ENCODE peak calls at places on chromosome 9, in seven cellular contexts. Q is effector memory CD4-positive, alpha-beta T cell; S is breast epithelium; V is psoas muscle; O is colonic mucosa; K is A549; E is RWPE1. R is an unnamed sample.

GRCh38 chr9:126397056-126397455 is 70.4 kb downstream of the MVB12B start:
- DNase-seq in V (no peak), E (no peak), S (no peak), Q (peak), O (no peak), K (no peak), R (no peak)

GRCh38 chr9:112535364-112535763 is 48.7 kb downstream of the KIAA1958 start:
- DNase-seq in Q (no peak), E (no peak), S (no peak), K (no peak), O (no peak), V (no peak), R (no peak)

GRCh38 chr9:630817-631216 is 210.7 kb upstream of the DMRT1 start:
- DNase-seq in K (no peak), V (no peak), E (no peak), O (no peak), S (no peak), Q (no peak), R (no peak)

GRCh38 chr9:101388507-101388993 is 3.7 kb upstream of the BAAT start:
- DNase-seq in V (no peak), O (no peak), S (no peak), Q (no peak), E (no peak), K (peak), R (no peak)

GRCh38 chr9:74772126-74772525 is 115.6 kb downstream of the TRPM6 start:
- DNase-seq in E (no peak), K (no peak), V (no peak), O (no peak), Q (no peak), S (no peak), R (no peak)

GRCh38 chr9:115640887-115641286 is 512.7 kb upstream of the PAPPA start:
- DNase-seq in S (no peak), V (no peak), Q (no peak), K (no peak), O (no peak), E (peak), R (no peak)

GRCh38 chr9:112203536-112203935 is 28.4 kb upstream of the SUSD1 start:
- DNase-seq in E (no peak), V (no peak), O (no peak), Q (no peak), K (no peak), S (no peak), R (no peak)

GRCh38 chr9:71001780-71002386 is 119.5 kb downstream of the TRPM3 start:
- DNase-seq in S (no peak), Q (no peak), K (peak), V (no peak), E (peak), O (peak), R (no peak)

GRCh38 chr9:96068511-96068910 is 193.0 kb downstream of the ERCC6L2 start:
- DNase-seq in O (no peak), Q (no peak), V (no peak), K (no peak), S (no peak), E (no peak), R (no peak)

GRCh38 chr9:34332370-34332964 is 3.1 kb downstream of the NUDT2 start:
- DNase-seq in O (no peak), K (peak), Q (no peak), V (no peak), E (peak), S (no peak), R (no peak)

GRCh38 chr9:87016681-87017080 is 69.4 kb upstream of the GAS1 start:
- DNase-seq in O (no peak), K (no peak), S (no peak), E (no peak), Q (no peak), V (no peak), R (no peak)

GRCh38 chr9:89528540-89528939 is 30.6 kb upstream of the SEMA4D start:
- DNase-seq in E (no peak), S (no peak), K (peak), Q (no peak), O (no peak), V (no peak), R (no peak)

GRCh38 chr9:121333950-121334773 is 35.9 kb downstream of the STOM start:
- DNase-seq in Q (no peak), S (no peak), V (peak), E (no peak), K (no peak), O (no peak), R (no peak)

GRCh38 chr9:121331549-121331948 is 38.5 kb downstream of the STOM start:
- DNase-seq in S (no peak), K (no peak), V (no peak), E (no peak), O (no peak), Q (no peak), R (no peak)

GRCh38 chr9:121328476-121328875 is 41.6 kb downstream of the STOM start:
- DNase-seq in E (no peak), S (no peak), K (no peak), O (no peak), V (no peak), Q (no peak), R (no peak)

GRCh38 chr9:121328876-121329681 is 41.0 kb downstream of the STOM start:
- DNase-seq in V (no peak), S (no peak), K (no peak), O (no peak), E (no peak), Q (no peak), R (no peak)

DNA sequence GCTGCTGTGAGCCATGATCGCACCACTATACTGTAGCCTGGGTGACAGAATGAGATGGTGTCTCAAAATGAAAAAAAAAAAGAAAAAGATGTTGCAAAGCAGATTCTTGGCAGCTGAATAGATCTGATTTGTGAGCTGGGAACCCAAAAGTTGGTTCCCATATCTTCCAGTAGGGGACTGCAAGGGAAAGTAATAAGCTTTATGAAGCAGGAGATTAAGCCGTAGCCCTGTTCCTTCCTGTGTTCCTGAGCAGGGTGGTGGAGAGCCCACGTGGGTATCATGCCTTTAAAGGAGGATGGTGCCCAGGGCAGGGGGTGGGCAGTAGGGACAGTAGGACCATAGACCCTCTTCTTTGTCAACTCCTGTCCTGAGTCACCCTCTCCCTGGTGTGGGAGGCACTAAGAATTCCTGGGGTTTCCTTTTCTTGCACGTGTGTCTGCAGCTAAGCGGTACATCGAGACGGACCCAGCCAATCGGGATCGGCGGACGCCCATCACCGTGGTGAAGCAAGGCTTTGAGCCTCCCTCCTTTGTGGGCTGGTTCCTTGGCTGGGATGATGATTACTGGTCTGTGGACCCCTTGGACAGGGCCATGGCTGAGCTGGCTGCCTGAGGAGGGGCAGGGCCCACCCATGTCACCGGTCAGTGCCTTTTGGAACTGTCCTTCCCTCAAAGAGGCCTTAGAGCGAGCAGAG is 37.9 kb downstream of the STOM start:
- DNase-seq in V (no peak), S (no peak), Q (no peak), E (no peak), K (peak), O (no peak), R (no peak)
- H3K27ac ChIP-seq in V (peak), S (peak), Q (no peak), E (peak), K (peak), O (peak), R (no peak)

GRCh38 chr9:134404376-134405358 is 78.4 kb downstream of the RXRA start:
- DNase-seq in E (no peak), K (no peak), S (no peak), Q (no peak), V (no peak), O (no peak), R (no peak)

GRCh38 chr9:134408389-134408788 is 82.1 kb downstream of the RXRA start:
- DNase-seq in Q (no peak), K (peak), S (no peak), E (no peak), O (no peak), V (peak), R (no peak)

GRCh38 chr9:134407123-134407779 is 81.0 kb downstream of the RXRA start:
- DNase-seq in O (peak), Q (peak), V (peak), S (peak), K (peak), E (peak), R (peak)

GRCh38 chr9:134405527-134405926 is 79.3 kb downstream of the RXRA start:
- DNase-seq in S (no peak), E (no peak), O (no peak), K (no peak), V (no peak), Q (no peak), R (no peak)

DNA sequence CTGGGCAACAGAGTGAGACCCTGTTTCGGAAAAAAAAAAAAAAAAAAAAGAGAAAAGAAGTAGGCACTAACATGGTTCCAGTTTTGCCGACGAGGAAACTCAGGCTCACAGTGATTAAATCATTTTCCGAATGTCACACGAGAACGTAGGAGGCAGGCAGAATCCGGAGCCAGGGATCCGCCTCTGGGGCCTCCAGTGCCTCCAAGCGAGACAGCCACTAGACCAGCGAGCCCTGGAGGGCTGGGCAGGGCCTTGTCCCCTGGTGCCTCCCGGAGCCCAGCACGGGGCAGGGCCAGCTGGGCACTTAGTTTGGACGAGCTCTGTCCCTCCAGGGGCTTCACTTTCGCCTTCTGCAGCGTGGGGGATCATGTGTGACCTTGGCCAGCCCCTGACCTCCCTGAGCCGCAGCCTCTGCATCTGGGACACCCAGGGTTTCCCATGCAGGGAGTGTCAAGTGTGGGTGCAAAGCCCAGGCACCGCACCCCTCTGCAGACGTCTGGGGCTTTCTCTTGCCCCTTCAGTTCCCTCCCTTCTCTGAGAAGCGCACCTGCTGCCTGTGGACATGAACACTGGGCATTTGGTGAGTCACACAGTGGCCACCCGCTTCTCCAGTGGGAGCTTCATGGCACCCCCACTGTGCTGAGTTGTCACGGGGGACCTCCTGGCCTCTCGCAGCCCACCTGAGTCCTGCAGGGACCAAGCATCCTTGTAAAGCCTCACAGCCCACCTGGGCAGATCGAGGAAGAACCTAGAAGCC is 80.3 kb downstream of the RXRA start:
- DNase-seq in O (no peak), V (no peak), Q (no peak), S (no peak), K (peak), E (no peak), R (no peak)
- H3K27ac ChIP-seq in O (peak), V (peak), Q (no peak), S (no peak), K (peak), E (peak), R (peak)

DNA sequence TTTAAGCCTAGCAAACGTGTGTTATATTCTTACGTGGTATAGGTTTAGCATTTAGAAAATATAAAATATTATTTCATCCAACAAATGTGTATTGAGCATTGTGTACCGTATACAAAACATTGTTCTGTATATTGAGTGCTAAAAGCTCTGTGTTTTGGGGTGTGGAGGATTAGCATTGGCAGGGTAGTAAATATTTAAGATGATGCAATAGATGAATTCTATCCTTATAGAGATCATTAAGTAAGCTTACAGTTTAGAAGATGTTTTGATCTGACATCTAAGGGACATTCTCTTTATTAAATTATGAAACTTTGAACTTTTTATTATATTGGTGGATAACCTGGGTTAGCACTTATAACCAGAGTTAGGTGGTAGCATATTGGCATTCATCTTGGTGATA is 48.5 kb upstream of the GLIPR2 start:
- DNase-seq in S (no peak), O (no peak), Q (no peak), V (no peak), E (no peak), K (no peak), R (no peak)
- H3K27ac ChIP-seq in S (no peak), O (no peak), Q (no peak), V (no peak), E (no peak), K (no peak), R (no peak)

GRCh38 chr9:124373386-124373785 is 41.9 kb downstream of the PSMB7 start:
- DNase-seq in V (no peak), K (no peak), S (no peak), O (no peak), E (no peak), Q (no peak), R (no peak)
- H3K27ac ChIP-seq in V (no peak), K (no peak), S (no peak), O (no peak), E (no peak), Q (no peak), R (no peak)

DNA sequence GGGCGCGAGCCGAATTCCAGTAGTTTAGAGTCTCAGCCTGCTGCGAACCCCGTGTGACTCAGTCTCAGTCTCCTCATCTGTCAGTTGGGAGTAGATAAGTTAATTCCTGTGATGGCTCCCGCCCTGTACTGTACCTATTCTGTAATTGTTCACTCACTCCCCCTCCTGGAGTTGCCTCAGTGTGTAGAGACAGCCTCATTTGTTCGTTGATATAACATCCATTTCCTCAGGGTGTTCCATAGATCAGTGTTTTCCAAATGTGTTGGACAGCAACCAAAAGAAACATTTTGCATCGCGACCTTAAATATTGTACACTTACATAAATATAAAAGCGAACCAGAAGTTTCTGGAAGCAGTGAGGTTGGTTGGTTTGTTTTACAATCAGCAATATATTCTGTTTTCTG is 680 bp downstream of the NFX1 start:
- DNase-seq in K (no peak), S (no peak), O (no peak), E (peak), Q (no peak), V (no peak), R (no peak)
- H3K27ac ChIP-seq in K (peak), S (peak), O (peak), E (peak), Q (peak), V (peak), R (peak)

DNA sequence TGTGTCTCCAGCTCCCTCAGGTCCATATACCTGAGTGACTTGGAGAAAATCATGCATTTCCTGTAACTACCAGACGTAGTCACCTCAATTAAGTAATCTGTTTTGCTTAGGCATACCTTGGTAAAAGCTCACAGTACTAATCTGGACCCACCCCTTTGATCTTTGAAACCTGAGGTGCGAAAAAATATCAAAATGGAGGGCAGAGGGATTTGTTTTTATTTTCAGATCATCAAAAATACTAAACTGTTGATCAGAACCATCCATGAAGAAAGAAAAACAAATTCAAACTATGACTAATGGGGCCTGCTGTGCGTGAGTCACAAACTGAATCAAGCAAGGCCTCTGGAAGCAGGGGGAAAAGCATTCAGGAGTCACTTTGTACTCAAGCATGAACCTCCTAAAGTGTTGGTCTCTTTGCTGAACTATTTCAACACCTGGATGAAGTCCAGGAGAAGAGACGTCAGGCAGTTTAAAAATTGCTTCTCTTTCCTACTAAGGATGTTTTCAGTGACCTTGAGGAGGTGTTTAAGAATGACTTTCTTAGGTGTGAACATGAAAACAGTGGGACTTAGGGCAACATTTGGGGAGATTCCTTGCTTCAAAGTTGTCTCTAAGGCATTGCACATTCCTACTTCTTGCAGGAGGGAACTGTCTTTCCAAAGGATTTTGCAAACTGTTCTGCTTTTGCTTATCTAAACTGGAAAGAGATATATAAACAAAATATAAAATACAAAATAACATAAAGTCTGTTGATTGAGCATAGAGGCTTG is 76.3 kb downstream of the MUSK start:
- DNase-seq in O (no peak), K (peak), E (peak), Q (no peak), V (peak), S (no peak), R (no peak)
- H3K27ac ChIP-seq in O (no peak), K (peak), E (no peak), Q (no peak), V (peak), S (peak), R (no peak)

GRCh38 chr9:129914051-129914450 is 78.8 kb downstream of the USP20 start:
- DNase-seq in O (no peak), V (no peak), Q (no peak), E (no peak), S (no peak), K (no peak), R (no peak)

GRCh38 chr9:129916707-129917106 is 81.4 kb downstream of the USP20 start:
- DNase-seq in S (no peak), O (no peak), K (no peak), V (no peak), Q (no peak), E (no peak), R (no peak)

GRCh38 chr9:129908846-129909245 is 73.6 kb downstream of the USP20 start:
- DNase-seq in V (no peak), Q (no peak), S (no peak), O (no peak), K (no peak), E (no peak), R (no peak)

GRCh38 chr9:129907196-129907595 is 71.9 kb downstream of the USP20 start:
- DNase-seq in Q (no peak), S (no peak), V (no peak), K (no peak), O (no peak), E (no peak), R (no peak)

GRCh38 chr9:129910628-129911567 is 75.6 kb downstream of the USP20 start:
- DNase-seq in O (no peak), S (no peak), E (peak), K (peak), V (no peak), Q (no peak), R (no peak)
- H3K27ac ChIP-seq in O (no peak), S (no peak), E (peak), K (peak), V (no peak), Q (peak), R (no peak)

R was measured in caudate nucleus.